ENCODE peak calls at places on chromosomes 11 and 22, in four cellular contexts. L is WTC11, B is K562, T is HepG2. Q is an unnamed sample.

GRCh38 chr11:92941676-92942571 is 27.5 kb upstream of the MTNR1B start:
- DNase-seq in L (no peak), B (peak), T (peak), Q (peak)

GRCh38 chr11:36463781-36464180 is 46.3 kb downstream of the TRAF6 start:
- DNase-seq in L (no peak), B (no peak), T (no peak), Q (no peak)

GRCh38 chr11:9745411-9746211 is 81.7 kb downstream of the SWAP70 start:
- DNase-seq in L (no peak), B (no peak), T (no peak), Q (no peak)

GRCh38 chr11:62669420-62670161 is 1.9 kb upstream of the UQCC3 start:
- DNase-seq in L (no peak), B (peak), T (peak), Q (no peak)

GRCh38 chr22:36221799-36222751 is 17.3 kb downstream of the APOL2 start:
- DNase-seq in L (peak), B (peak), T (peak), Q (peak)

GRCh38 chr22:24768537-24769374 is 5.8 kb downstream of the PIWIL3 start:
- DNase-seq in L (peak), B (peak), T (peak), Q (peak)

GRCh38 chr11:96075532-96075959 is 151.6 kb upstream of the MTMR2 start:
- DNase-seq in L (no peak), B (no peak), T (no peak), Q (no peak)

GRCh38 chr22:19134176-19134831 is 3.2 kb downstream of the TSSK2 start:
- DNase-seq in L (no peak), B (no peak), T (no peak), Q (no peak)

GRCh38 chr11:113417428-113417827 is 29.8 kb downstream of the ANKK1 start:
- DNase-seq in L (no peak), B (no peak), T (no peak), Q (no peak)

GRCh38 chr11:64667154-64667745 is 55.7 kb downstream of the NRXN2 start:
- DNase-seq in L (no peak), B (no peak), T (no peak), Q (no peak)

GRCh38 chr11:113189909-113190667 is 124.3 kb upstream of the TTC12 start:
- DNase-seq in L (no peak), B (peak), T (no peak), Q (no peak)

GRCh38 chr11:99020324-99021225 is at the start of gene CNTN5:
- DNase-seq in L (peak), B (peak), T (peak), Q (peak)

GRCh38 chr11:69657911-69658605 is 17.1 kb downstream of the LTO1 start:
- DNase-seq in L (peak), B (no peak), T (peak), Q (no peak)

GRCh38 chr11:75233688-75234295 is 6.8 kb upstream of the TPBGL start:
- DNase-seq in L (peak), B (peak), T (peak), Q (peak)

GRCh38 chr22:17233348-17234043 is 14.3 kb upstream of the ADA2 start:
- DNase-seq in L (peak), B (no peak), T (no peak), Q (no peak)

GRCh38 chr22:19816372-19817119 is 38.1 kb downstream of the GNB1L start:
- DNase-seq in L (no peak), B (no peak), T (no peak), Q (no peak)

GRCh38 chr11:496834-497564 is 10.0 kb downstream of the RNH1 start:
- DNase-seq in L (no peak), B (no peak), T (no peak), Q (no peak)

GRCh38 chr22:41976961-41977566 is 7.8 kb downstream of the SEPTIN3 start:
- DNase-seq in L (peak), B (no peak), T (no peak), Q (peak)

GRCh38 chr11:57432714-57433163 is 5.8 kb upstream of the SLC43A3 start:
- DNase-seq in L (no peak), B (peak), T (no peak), Q (no peak)

GRCh38 chr11:17413414-17414316 is 25.2 kb upstream of the KCNJ11 start:
- DNase-seq in L (no peak), B (no peak), T (peak), Q (no peak)
- TF ChIP-seq ELF4 in L (no peak), B (no peak), T (no peak), Q (no peak)

DNA sequence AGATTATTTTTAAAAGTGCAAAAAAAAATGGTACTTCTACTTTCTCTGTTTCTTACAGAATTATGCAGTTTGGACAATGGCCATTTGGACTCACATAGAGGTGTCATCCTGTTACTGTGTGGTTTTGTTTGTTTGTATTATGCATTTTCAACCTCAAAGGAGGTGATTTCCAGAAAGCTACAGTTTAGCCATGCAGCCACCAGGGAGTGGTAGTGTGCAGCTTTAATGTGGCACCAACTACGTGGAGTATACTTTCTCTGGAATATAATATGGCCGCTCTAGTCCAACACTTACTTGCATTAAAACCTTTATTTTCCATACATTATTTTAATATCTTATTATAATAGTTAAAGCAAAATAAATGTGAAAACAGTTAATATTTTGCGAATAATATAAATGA is 469.9 kb upstream of the KIRREL3 start:
- DNase-seq in L (peak), B (peak), T (no peak), Q (peak)
- TF ChIP-seq ELF4 in L (no peak), B (no peak), T (no peak), Q (no peak)

GRCh38 chr11:47899801-47900200 is 51.7 kb upstream of the NUP160 start:
- DNase-seq in L (no peak), B (no peak), T (no peak), Q (no peak)
- TF ChIP-seq ELF4 in L (no peak), B (no peak), T (no peak), Q (no peak)

GRCh38 chr11:11552688-11553087 is 69.1 kb downstream of the GALNT18 start:
- DNase-seq in L (no peak), B (no peak), T (no peak), Q (no peak)
- TF ChIP-seq ELF4 in L (no peak), B (no peak), T (no peak), Q (no peak)

DNA sequence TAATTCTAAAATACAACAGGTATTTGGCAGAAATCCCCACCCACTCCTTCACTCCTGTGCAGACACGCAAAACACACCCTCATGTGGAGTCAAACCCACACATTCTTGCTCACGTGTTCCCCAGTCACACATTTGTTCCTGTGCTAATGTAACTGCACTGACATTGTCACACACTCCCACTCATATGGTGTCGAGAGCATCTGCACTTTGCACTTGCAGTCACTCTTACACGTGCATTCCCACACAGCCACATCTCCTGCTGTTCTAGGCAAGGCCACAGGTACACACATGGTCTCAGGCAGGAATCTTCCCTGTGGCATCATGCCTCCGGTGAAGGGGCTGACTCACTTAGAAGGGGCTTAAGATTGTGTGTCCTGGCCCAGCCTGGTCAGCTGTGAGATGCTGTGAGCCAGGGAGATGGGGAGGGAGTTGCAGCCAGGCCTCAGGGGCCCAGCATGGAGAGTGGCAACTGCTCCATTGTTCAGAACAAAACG is 395.0 kb downstream of the TENM4 start:
- DNase-seq in L (no peak), B (no peak), T (no peak), Q (no peak)
- TF ChIP-seq ELF4 in L (no peak), B (no peak), T (no peak), Q (no peak)

DNA sequence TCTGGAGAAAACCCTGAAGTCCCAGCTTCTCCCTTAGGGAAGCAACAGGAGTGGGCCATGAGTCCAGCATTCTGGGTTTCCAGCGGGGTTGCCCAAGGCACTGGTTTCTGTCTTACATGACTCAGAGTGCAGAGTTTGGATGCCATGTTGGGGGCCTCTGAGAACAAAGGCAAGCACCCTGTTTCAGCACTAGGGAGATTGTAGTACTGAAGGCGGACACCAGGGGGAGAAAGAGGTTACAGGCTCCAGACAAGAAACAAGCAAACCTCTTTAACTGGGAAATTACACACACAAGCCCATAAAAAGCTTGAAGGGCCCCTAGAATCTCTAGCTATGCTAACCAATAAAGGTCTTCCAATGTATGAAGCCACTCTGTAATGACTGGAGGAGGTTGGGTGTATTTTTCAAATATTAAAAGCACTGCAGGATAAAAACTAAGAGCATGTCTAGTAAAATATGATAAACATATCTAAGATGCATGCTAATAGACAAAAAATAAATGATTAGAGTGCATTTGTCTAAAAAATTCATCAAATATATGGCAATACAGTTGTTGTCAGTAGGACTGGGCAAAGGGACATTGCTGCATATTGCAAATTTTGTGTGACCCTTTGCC is 7.1 kb downstream of the MS4A6E start:
- DNase-seq in L (peak), B (peak), T (peak), Q (peak)
- TF ChIP-seq ELF4 in L (no peak), B (no peak), T (no peak), Q (no peak)

DNA sequence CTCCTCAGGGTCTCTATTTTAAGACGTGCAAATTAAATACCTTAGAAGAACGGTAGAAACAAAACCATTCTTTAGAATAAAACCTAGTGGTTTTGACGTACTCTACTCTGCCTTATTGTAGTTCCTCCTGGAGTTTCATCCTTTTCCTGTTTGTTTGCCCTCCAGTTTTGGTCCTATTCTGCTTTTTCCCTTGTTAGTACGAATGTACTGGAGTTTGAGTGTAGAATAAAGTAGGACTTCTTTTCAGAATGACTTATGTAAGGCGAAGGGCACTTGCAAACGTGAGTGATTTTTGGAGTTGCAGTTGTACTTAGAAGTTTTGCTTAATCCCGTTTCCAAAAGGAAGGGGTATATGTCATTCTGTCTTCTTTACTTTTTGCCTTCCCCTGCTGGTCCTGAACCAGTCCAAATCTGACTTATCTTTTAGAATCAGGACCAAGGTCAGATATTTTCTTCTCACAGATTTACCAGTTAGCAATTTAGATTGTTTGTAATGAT is 1.4 kb downstream of the SIK2 start:
- DNase-seq in L (no peak), B (no peak), T (no peak), Q (no peak)
- TF ChIP-seq ELF4 in L (no peak), B (no peak), T (no peak), Q (no peak)

DNA sequence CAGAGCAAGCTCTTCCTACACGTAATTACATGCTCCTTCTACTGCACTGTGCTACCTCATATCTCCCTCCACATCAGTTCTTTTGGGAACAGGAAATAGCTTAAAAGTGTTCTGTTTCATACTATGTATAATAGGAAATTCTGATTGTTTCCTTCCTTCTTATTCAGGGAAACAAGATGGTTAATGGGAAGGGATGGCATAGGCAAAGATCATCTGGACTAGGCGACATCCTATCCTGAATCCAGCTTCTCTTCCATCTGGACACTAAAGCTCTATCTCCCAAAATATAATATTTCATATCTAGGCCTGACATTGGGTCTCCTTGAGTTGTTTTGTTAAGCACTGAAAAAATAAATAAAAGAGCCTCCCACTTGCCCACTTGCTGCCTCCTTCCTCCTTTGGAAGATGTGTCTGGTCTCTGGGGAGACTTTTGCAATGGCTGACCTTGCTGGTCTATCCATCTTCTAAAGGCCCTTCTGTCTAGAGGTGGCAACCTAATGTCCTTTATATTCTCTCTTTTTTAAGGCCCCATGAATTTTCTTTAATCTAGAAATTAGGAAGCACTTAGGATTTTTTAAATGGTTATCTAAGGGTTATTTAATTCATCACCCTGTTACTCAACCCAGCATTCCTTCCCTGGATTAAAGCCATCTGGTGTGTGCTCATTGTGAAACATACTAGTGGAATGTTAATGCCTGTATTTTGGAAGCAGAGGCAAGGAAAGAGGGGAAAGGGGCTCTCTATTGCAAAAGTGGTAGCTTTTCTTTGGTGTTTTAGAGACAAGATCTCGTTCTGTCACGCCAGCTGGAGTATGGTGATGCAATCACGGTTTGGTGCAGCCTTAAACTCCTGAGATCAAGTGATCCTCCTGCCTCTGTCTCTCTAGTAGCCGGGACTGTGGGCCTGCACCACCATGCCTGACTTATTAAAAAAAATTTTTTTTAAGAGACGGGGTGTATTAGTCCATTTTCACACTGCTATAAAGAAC is 20.6 kb downstream of the CLMP start:
- DNase-seq in L (no peak), B (no peak), T (no peak), Q (no peak)
- TF ChIP-seq ELF4 in L (no peak), B (no peak), T (no peak), Q (no peak)